ENCODE peak calls at places on chromosomes 4 and X, in ten cellular contexts. O, L, M, A, T, P, G, F, W and R are unnamed samples.

GRCh38 chrX:10794203-10794630 is 173.8 kb upstream of the MID1 start:
- DNase-seq in L (no peak), F (no peak), O (no peak), P (no peak), A (no peak), M (no peak), W (no peak), T (peak; percentile 62), G (no peak), R (no peak)

GRCh38 chrX:96576358-96576757 is 108.3 kb upstream of the DIAPH2 start:
- DNase-seq in T (no peak), G (no peak), M (no peak), L (no peak), F (no peak), P (no peak), W (no peak), O (no peak), A (no peak), R (no peak)

GRCh38 chrX:112066813-112067212 is 15.8 kb downstream of the TRPC5 start:
- DNase-seq in W (no peak), A (no peak), P (no peak), L (no peak), M (no peak), G (no peak), T (no peak), F (no peak), O (no peak), R (no peak)

GRCh38 chr4:3276961-3277360 is 15.9 kb upstream of the RGS12 start:
- DNase-seq in T (no peak), A (peak; percentile 27), L (no peak), O (no peak), W (no peak), G (no peak), F (peak; percentile 22), P (no peak), M (peak; percentile 83), R (peak; percentile 89)

GRCh38 chr4:150366487-150366999 is 215.4 kb upstream of the MAB21L2 start:
- DNase-seq in T (no peak), W (peak; percentile 50), F (no peak), O (no peak), L (no peak), G (no peak), M (no peak), A (peak; percentile 39), P (no peak), R (peak; percentile 13)

GRCh38 chr4:39528056-39528465 is 822 bp upstream of the UGDH start:
- DNase-seq in O (no peak), W (no peak), L (no peak), T (no peak), F (no peak), G (no peak), M (no peak), P (no peak), A (no peak), R (peak; percentile 68)

GRCh38 chr4:13208558-13209193 is 275.5 kb downstream of the RAB28 start:
- DNase-seq in T (no peak), G (no peak), L (no peak), F (no peak), M (no peak), A (no peak), O (no peak), W (no peak), P (no peak), R (no peak)

GRCh38 chr4:76055005-76055404 is 19.1 kb upstream of the CXCL11 start:
- DNase-seq in F (no peak), L (peak; percentile 50), P (no peak), T (no peak), W (peak; percentile 66), M (no peak), G (no peak), O (peak; percentile 47), A (no peak), R (no peak)

GRCh38 chr4:139454111-139454600 is at the start of gene RAB33B:
- DNase-seq in O (no peak), G (no peak), T (no peak), L (no peak), F (peak; percentile 33), M (no peak), P (no peak), A (no peak), W (no peak), R (no peak)

GRCh38 chr4:77854431-77855111 is 8.1 kb upstream of the MRPL1 start:
- DNase-seq in M (no peak), F (no peak), T (no peak), G (no peak), A (no peak), W (no peak), O (no peak), L (no peak), P (no peak), R (no peak)

GRCh38 chr4:110636231-110636676 is 13.4 kb upstream of the PITX2 start:
- DNase-seq in A (peak; percentile 68), T (no peak), O (no peak), P (no peak), W (no peak), F (no peak), L (no peak), M (no peak), G (no peak), R (no peak)